ENCODE peak calls at places on chromosomes 12 and 14, in six cellular contexts. Y, R, K, H, U and G are unnamed samples.

GRCh38 chr14:23094666-23095195 is at the start of gene ACIN1:
- DNase-seq in K (no peak), R (no peak), Y (no peak), H (no peak), U (peak), G (no peak)

GRCh38 chr14:22536853-22537338 is 52.1 kb downstream of the DAD1 start:
- DNase-seq in H (no peak), K (peak), R (no peak), Y (peak), U (peak), G (no peak)

GRCh38 chr12:97017213-97017612 is 110.2 kb downstream of the NEDD1 start:
- DNase-seq in H (no peak), R (no peak), U (no peak), Y (no peak), K (no peak), G (no peak)

GRCh38 chr12:46900734-46901463 is 75.1 kb upstream of the SLC38A4 start:
- DNase-seq in H (no peak), R (no peak), U (no peak), Y (no peak), K (no peak), G (no peak)

GRCh38 chr12:104863549-104863948 is 94.5 kb downstream of the SLC41A2 start:
- DNase-seq in U (peak), K (no peak), R (no peak), H (no peak), Y (no peak), G (no peak)

GRCh38 chr14:71244341-71244740 is 337.1 kb downstream of the PCNX1 start:
- DNase-seq in R (no peak), Y (no peak), K (no peak), U (no peak), H (no peak), G (no peak)

GRCh38 chr12:24198070-24198469 is 248.6 kb upstream of the SOX5 start:
- DNase-seq in K (no peak), U (no peak), H (no peak), R (no peak), Y (no peak), G (no peak)

GRCh38 chr12:126663304-126664094 is 1598.3 kb downstream of the AACS start:
- DNase-seq in H (no peak), U (no peak), Y (no peak), K (peak), R (no peak), G (no peak)

GRCh38 chr12:2854669-2855453 is 2.0 kb downstream of the TEX52 start:
- DNase-seq in R (no peak), H (no peak), U (no peak), K (no peak), Y (no peak), G (no peak)

GRCh38 chr14:85399196-85399595 is 130.7 kb upstream of the FLRT2 start:
- DNase-seq in U (peak), H (no peak), R (no peak), K (no peak), Y (no peak), G (no peak)

GRCh38 chr14:54866588-54866987 is 36.0 kb downstream of the GCH1 start:
- DNase-seq in Y (no peak), K (no peak), R (no peak), H (no peak), U (no peak), G (no peak)

GRCh38 chr12:16880864-16881285 is 274.9 kb upstream of the LMO3 start:
- DNase-seq in R (no peak), U (no peak), K (no peak), H (no peak), Y (no peak), G (no peak)

GRCh38 chr12:59695379-59695778 is 99.5 kb downstream of the SLC16A7 start:
- DNase-seq in R (no peak), K (no peak), U (peak), Y (no peak), H (no peak), G (no peak)

GRCh38 chr12:84910549-84911241 is 1.9 kb downstream of the SLC6A15 start:
- DNase-seq in R (peak), U (peak), K (no peak), H (no peak), Y (no peak), G (no peak)

GRCh38 chr14:95507174-95507573 is 9.3 kb downstream of the SYNE3 start:
- DNase-seq in R (peak), Y (no peak), K (peak), U (peak), H (peak), G (no peak)

GRCh38 chr14:71803539-71804260 is 128.5 kb upstream of the RGS6 start:
- DNase-seq in Y (no peak), R (no peak), U (no peak), H (no peak), K (no peak), G (no peak)

GRCh38 chr12:18567787-18568186 is 170.0 kb downstream of the PLCZ1 start:
- DNase-seq in K (no peak), H (no peak), Y (no peak), R (no peak), U (no peak), G (no peak)

GRCh38 chr14:102774391-102775153 is 2.7 kb upstream of the TRAF3 start:
- DNase-seq in Y (peak), H (peak), R (peak), K (peak), U (peak), G (no peak)

GRCh38 chr12:29438752-29439408 is 57.9 kb upstream of the ERGIC2 start:
- DNase-seq in Y (no peak), H (no peak), U (no peak), R (no peak), K (no peak), G (no peak)

GRCh38 chr12:109753054-109753401 is 39.4 kb downstream of the FAM222A start:
- DNase-seq in U (no peak), R (no peak), Y (no peak), H (no peak), K (no peak), G (no peak)

GRCh38 chr14:24430682-24431568 is 1.2 kb downstream of the KHNYN start:
- DNase-seq in K (no peak), U (peak), Y (peak), R (no peak), H (no peak), G (no peak)

GRCh38 chr12:4221157-4221556 is 52.4 kb upstream of the CCND2 start:
- DNase-seq in H (no peak), R (no peak), Y (no peak), K (no peak), U (no peak), G (no peak)